ENCODE peak calls at places on chromosomes 5 and 9, in four cellular contexts. C is AG04450, X is tibial artery, N is body of pancreas. Q is an unnamed sample.
A peak's percentile ranks its signal among the peaks of the same experiment; 100 is the strongest.

GRCh38 chr5:175252234-175252805 is 191.7 kb downstream of the DRD1 start:
- DNase-seq in C (no peak), N (no peak), X (no peak), Q (no peak)

GRCh38 chr9:134982311-134982710 is 64.6 kb upstream of the FCN1 start:
- DNase-seq in X (peak; percentile 35), C (no peak), N (no peak), Q (no peak)

GRCh38 chr9:15606667-15607472 is 54.0 kb downstream of the CCDC171 start:
- DNase-seq in N (peak; percentile 7), X (no peak), C (peak; percentile 3), Q (peak; percentile 42)

GRCh38 chr9:72292184-72292787 is 72.7 kb downstream of the ZFAND5 start:
- DNase-seq in N (no peak), X (no peak), C (no peak), Q (peak; percentile 31)

GRCh38 chr9:105425817-105426433 is 21.9 kb upstream of the FSD1L start:
- DNase-seq in C (no peak), N (no peak), X (no peak), Q (no peak)

GRCh38 chr5:81789033-81789432 is 38.1 kb upstream of the SSBP2 start:
- DNase-seq in C (no peak), X (no peak), N (peak; percentile 16), Q (peak; percentile 38)

GRCh38 chr9:87713278-87713989 is 12.5 kb upstream of the CTSL start:
- DNase-seq in C (peak; percentile 94), N (peak; percentile 87), X (peak; percentile 94), Q (peak; percentile 99)

GRCh38 chr5:154367101-154367500 is 78.7 kb upstream of the SAP30L start:
- DNase-seq in C (peak; percentile 39), X (no peak), N (no peak), Q (peak; percentile 60)

GRCh38 chr5:150960791-150961396 is 56.1 kb upstream of the ZNF300 start:
- DNase-seq in C (no peak), X (no peak), N (no peak), Q (no peak)

GRCh38 chr9:133658442-133659431 is 22.6 kb downstream of the DBH start:
- DNase-seq in X (no peak), C (no peak), N (peak; percentile 60), Q (peak; percentile 11)

GRCh38 chr5:131610198-131611063 is 24.6 kb downstream of the RAPGEF6 start:
- DNase-seq in N (no peak), X (no peak), C (peak; percentile 83), Q (peak; percentile 80)

GRCh38 chr5:116944171-116944570 is 369.5 kb upstream of the SEMA6A start:
- DNase-seq in C (no peak), N (no peak), X (no peak), Q (peak; percentile 6)

GRCh38 chr5:39948867-39949468 is 524.2 kb upstream of the DAB2 start:
- DNase-seq in C (peak; percentile 44), N (peak; percentile 90), X (no peak), Q (peak; percentile 71)

DNA sequence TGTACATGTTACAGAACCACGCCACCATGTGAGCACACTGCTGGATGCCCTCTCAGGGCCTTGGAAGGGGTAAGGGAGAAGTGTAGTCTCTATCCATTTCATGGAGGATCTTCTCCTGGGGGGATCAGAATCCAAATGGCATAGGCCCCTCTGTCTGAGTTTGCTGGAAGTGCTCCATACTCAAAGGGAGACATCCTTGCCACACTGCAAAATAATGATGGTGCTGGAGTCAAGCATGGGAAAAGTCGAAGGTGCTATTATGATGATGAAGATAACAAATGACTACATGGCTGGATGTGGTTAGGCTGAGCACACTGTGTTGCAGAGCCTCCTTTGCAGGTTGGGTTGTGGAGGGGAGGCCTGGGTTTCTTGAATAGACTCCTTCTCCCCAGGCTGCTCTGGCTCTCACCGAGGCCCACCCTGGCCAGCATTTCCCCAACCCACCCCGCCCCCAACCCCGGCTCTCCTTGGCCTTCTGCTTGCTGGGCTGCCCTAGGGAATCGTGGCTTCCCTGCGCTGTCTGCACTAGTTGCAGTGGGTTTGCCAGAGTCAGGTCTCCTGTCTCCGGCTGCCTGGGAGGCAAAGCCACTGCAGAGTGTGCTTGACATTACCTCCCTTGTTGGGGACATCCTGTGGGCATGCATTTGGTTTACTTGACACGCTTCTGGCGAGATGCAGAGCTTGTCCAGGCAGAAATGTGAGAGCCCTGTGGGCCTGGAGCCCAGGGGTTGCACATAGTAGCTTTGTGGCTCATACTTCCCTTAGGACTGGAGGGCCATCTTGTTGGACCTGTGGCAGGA is 3.0 kb downstream of the MVB12B start:
- DNase-seq in C (no peak), X (no peak), N (no peak), Q (no peak)
- H3K27ac ChIP-seq in C (no peak overlapping the region), X (no peak overlapping the region), N (no peak overlapping the region), Q (no peak overlapping the region)

GRCh38 chr5:73825736-73826135 is 199.7 kb downstream of the ARHGEF28 start:
- DNase-seq in C (no peak), N (no peak), X (no peak), Q (no peak)
- H3K27ac ChIP-seq in C (peak overlapping the region; percentile 86), N (no peak overlapping the region), X (peak overlapping the region; percentile 27), Q (peak overlapping the region; percentile 92)

DNA sequence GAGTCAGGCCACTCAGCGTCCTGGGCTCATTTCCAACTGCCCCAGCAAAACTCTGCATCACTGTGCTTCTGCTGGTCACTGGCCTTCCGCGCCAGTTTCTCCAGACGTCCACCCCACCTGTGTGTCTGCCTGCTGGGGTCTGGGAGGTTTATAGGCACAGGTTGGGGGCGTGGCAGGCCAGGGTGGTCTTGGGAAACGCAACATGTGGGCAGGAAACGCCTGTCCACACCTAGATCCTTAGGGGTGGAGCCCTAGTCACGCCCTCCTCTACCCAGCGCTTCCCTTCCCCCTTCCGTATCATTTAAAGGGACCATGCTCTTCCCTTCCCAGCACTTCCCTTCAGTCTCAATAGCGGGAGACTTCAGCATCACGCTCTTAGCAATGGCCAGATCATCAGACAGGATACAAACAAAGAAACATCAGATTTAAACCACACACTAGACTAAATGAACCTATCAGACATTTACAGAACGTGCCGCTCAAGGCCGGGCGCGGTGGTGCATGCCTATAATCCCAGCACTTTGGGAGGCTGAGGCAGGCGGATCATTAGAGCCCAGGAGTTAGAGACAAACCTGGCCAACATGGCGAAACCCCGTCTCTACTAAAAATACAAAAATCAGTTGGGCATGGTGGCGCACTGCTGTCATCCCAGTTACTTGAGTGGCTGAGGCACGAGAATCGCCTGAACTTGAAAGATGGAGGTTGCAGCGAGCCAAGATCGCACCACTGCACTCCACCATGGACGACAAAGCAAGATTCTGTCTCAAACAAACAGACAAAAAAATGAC is 11.8 kb upstream of the BTNL9 start:
- DNase-seq in X (no peak), C (no peak), N (peak; percentile 28), Q (no peak)
- H3K27ac ChIP-seq in X (no peak overlapping the region), C (no peak overlapping the region), N (no peak overlapping the region), Q (no peak overlapping the region)

GRCh38 chr9:128096614-128097013 is 28.6 kb downstream of the SLC25A25 start:
- DNase-seq in N (no peak), X (no peak), C (no peak), Q (no peak)
- H3K27ac ChIP-seq in N (peak overlapping the region; percentile 98), X (peak overlapping the region; percentile 86), C (no peak overlapping the region), Q (peak overlapping the region; percentile 96)

GRCh38 chr5:145962001-145962400 is 25.6 kb downstream of the SH3RF2 start:
- DNase-seq in C (no peak), X (no peak), N (no peak), Q (no peak)
- H3K27ac ChIP-seq in C (no peak overlapping the region), X (no peak overlapping the region), N (no peak overlapping the region), Q (no peak overlapping the region)

DNA sequence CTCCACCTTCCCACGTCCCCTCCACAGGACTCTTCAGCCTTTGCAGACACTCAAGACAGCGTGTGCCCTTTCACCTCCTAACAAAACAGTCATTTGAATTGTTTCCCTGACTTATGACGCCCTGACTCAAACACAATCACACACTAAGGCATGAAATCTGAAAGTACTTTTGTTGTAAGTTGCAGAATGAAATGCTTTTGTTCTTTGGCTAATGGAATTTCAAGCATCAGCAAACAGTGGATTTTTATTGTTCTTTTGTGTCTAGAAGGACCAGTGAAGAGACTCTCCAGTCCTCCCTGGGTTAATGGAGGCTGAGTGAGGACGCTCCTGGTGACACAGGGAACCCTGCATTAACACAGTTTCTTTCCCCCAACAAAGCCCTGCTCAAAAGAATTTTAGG is 380.1 kb downstream of the CTNND2 start:
- DNase-seq in C (no peak), N (no peak), X (no peak), Q (no peak)
- H3K27ac ChIP-seq in C (no peak overlapping the region), N (no peak overlapping the region), X (no peak overlapping the region), Q (no peak overlapping the region)

GRCh38 chr9:109950710-109951443 is 170.9 kb downstream of the PALM2AKAP2 start:
- DNase-seq in N (no peak), X (no peak), C (no peak), Q (no peak)
- H3K27ac ChIP-seq in N (no peak overlapping the region), X (no peak overlapping the region), C (no peak overlapping the region), Q (no peak overlapping the region)